ENCODE peak calls at places on chromosomes 12 and 14, in six cellular contexts. G is Panc1; W is HL-60; C is thoracic aorta; X is iPS-NIHi11; P is activated CD4-positive, alpha-beta memory T cell treated with anti-CD3 and anti-CD28 coated beads, Interleukin-2, amount 10 ng/mL, durations not matched to agents 7 days and 5 days. V is an unnamed sample.
A peak's percentile ranks its signal among the peaks of the same experiment; 100 is the strongest.

GRCh38 chr12:66044731-66045130 is 85.8 kb downstream of the LLPH start:
- DNase-seq in C (no peak), X (no peak), P (no peak), G (no peak), W (no peak), V (no peak)

GRCh38 chr12:38949363-38949762 is 44.0 kb upstream of the CPNE8 start:
- DNase-seq in X (no peak), G (no peak), C (no peak), W (no peak), P (no peak), V (no peak)

GRCh38 chr14:36663404-36664321 is 2.0 kb downstream of the PAX9 start:
- DNase-seq in W (no peak), X (peak; percentile 41), G (no peak), C (no peak), P (no peak), V (no peak)

GRCh38 chr14:30638926-30639325 is 16.8 kb downstream of the SCFD1 start:
- DNase-seq in G (no peak), X (no peak), C (no peak), P (no peak), W (no peak), V (no peak)

GRCh38 chr12:70721216-70721615 is 84.0 kb upstream of the PTPRB start:
- DNase-seq in X (no peak), P (no peak), W (no peak), C (no peak), G (no peak), V (no peak)

GRCh38 chr12:27824126-27824842 is 44.2 kb upstream of the MANSC4 start:
- DNase-seq in X (no peak), P (no peak), G (no peak), C (no peak), W (no peak), V (no peak)

GRCh38 chr12:78120866-78121590 is 290.3 kb downstream of the NAV3 start:
- DNase-seq in G (no peak), C (no peak), W (peak; percentile 5), X (no peak), P (no peak), V (no peak)

GRCh38 chr14:80959448-80960006 is 4.1 kb downstream of the TSHR start:
- DNase-seq in W (no peak), X (no peak), P (peak; percentile 86), C (no peak), G (no peak), V (no peak)

GRCh38 chr12:83817730-83818129 is 1094.9 kb downstream of the SLC6A15 start:
- DNase-seq in W (no peak), X (no peak), C (no peak), G (no peak), P (no peak), V (no peak)

GRCh38 chr12:78290606-78291345 is 460.1 kb downstream of the NAV3 start:
- DNase-seq in X (no peak), W (no peak), C (no peak), P (no peak), G (no peak), V (no peak)

GRCh38 chr12:28622416-28622815 is 432.2 kb downstream of the CCDC91 start:
- DNase-seq in X (no peak), G (no peak), P (no peak), C (no peak), W (no peak), V (no peak)

GRCh38 chr12:68236421-68237059 is 10.9 kb upstream of the IL26 start:
- DNase-seq in G (no peak), X (no peak), W (no peak), P (peak; percentile 50), C (no peak), V (no peak)

GRCh38 chr12:75970310-75970709 is 61.3 kb downstream of the PHLDA1 start:
- DNase-seq in W (no peak), G (no peak), P (no peak), C (no peak), X (no peak), V (no peak)

GRCh38 chr14:23030936-23031335 is 3.8 kb downstream of the PSMB5 start:
- DNase-seq in C (no peak), X (no peak), G (no peak), P (no peak), W (no peak), V (no peak)

GRCh38 chr14:43729149-43729548 is 777.9 kb downstream of the FSCB start:
- DNase-seq in P (no peak), C (no peak), X (no peak), G (no peak), W (no peak), V (no peak)

GRCh38 chr14:71566276-71566675 is 366.0 kb upstream of the RGS6 start:
- DNase-seq in C (no peak), G (no peak), W (no peak), P (no peak), X (no peak), V (no peak)

GRCh38 chr12:6213969-6214368 is 13.8 kb downstream of the CD9 start:
- DNase-seq in P (no peak), X (no peak), C (no peak), W (no peak), G (no peak), V (no peak)

GRCh38 chr12:129258781-129259318 is 405.6 kb downstream of the GLT1D1 start:
- DNase-seq in G (no peak), C (no peak), P (no peak), W (no peak), X (no peak), V (no peak)

GRCh38 chr14:81402123-81402495 is 2.0 kb upstream of the STON2 start:
- DNase-seq in X (no peak), G (no peak), C (no peak), P (no peak), W (no peak), V (no peak)

GRCh38 chr12:78778339-78778738 is 86.2 kb upstream of the SYT1 start:
- DNase-seq in X (no peak), G (no peak), C (no peak), W (no peak), P (no peak), V (no peak)